ENCODE peak calls at places on chromosomes 4 and X, in five cellular contexts. D is fibroblast of lung, X is tibial artery, W is vagina, I is sigmoid colon. S is an unnamed sample.

GRCh38 chrX:37815366-37815765 is 32.0 kb downstream of the DYNLT3 start:
- DNase-seq in D (no peak), X (no peak), W (no peak), I (no peak), S (no peak)

GRCh38 chr4:86508436-86508835 is 85.7 kb upstream of the PTPN13 start:
- DNase-seq in D (peak; percentile 74), X (no peak), W (no peak), I (no peak), S (no peak)

GRCh38 chr4:113476800-113477199 is 284.7 kb downstream of the CAMK2D start:
- DNase-seq in D (peak; percentile 32), X (no peak), W (no peak), I (no peak), S (no peak)

GRCh38 chr4:150510176-150510875 is 71.6 kb upstream of the MAB21L2 start:
- DNase-seq in D (peak; percentile 85), X (no peak), W (no peak), I (no peak), S (no peak)

GRCh38 chr4:26152051-26152450 is 168.8 kb upstream of the RBPJ start:
- DNase-seq in D (no peak), X (no peak), W (no peak), I (no peak), S (no peak)

GRCh38 chr4:27176400-27176799 is 315.8 kb downstream of the STIM2 start:
- DNase-seq in D (peak; percentile 12), X (no peak), W (no peak), I (no peak), S (no peak)

GRCh38 chrX:78886550-78886949 is 58.6 kb upstream of the P2RY10 start:
- DNase-seq in D (no peak), X (no peak), W (no peak), I (no peak), S (no peak)

GRCh38 chr4:108804648-108805273 is 41.9 kb upstream of the ETNPPL start:
- DNase-seq in D (no peak), X (no peak), W (no peak), I (no peak), S (no peak)

GRCh38 chr4:23815351-23815750 is 74.5 kb downstream of the PPARGC1A start:
- DNase-seq in D (peak; percentile 57), X (no peak), W (no peak), I (no peak), S (no peak)

GRCh38 chr4:2937146-2937857 is 25.9 kb downstream of the NOP14 start:
- DNase-seq in D (no peak), X (peak; percentile 56), W (no peak), I (peak; percentile 66), S (peak; percentile 21)

GRCh38 chr4:142840516-142841123 is 5.5 kb downstream of the INPP4B start:
- DNase-seq in D (peak; percentile 79), X (no peak), W (no peak), I (no peak), S (no peak)
- TF ChIP-seq CTCF in D (peak; percentile 68), X (peak; percentile 48), W (peak; percentile 46), I (peak; percentile 43), S (peak; percentile 56)

DNA sequence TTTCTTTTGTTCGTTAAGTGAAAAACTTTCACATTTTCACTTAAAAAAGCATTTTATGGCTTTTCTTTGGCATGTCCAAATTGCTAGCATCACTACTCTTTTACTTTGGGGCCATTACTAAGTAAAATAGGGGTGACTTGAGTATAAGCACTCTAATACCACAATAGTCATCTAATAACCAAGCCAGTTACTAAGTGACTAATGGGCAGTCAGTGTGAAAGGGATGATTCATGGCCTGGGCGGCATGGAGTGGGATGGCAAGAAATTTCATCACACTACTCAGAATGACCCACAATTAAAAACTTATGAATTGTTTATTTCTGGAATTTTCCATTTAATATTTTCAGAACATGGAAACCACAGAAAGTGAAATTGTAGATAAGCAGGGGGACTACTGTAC is 60.9 kb downstream of the BMP15 start:
- DNase-seq in D (peak; percentile 0), X (no peak), W (no peak), I (no peak), S (no peak)
- H3K4me1 ChIP-seq in D (no peaks in the 10 kb centered on the region), X (no peaks in the 10 kb centered on the region), W (no peaks in the 10 kb centered on the region), I (no peaks in the 10 kb centered on the region), S (no peaks in the 10 kb centered on the region)

DNA sequence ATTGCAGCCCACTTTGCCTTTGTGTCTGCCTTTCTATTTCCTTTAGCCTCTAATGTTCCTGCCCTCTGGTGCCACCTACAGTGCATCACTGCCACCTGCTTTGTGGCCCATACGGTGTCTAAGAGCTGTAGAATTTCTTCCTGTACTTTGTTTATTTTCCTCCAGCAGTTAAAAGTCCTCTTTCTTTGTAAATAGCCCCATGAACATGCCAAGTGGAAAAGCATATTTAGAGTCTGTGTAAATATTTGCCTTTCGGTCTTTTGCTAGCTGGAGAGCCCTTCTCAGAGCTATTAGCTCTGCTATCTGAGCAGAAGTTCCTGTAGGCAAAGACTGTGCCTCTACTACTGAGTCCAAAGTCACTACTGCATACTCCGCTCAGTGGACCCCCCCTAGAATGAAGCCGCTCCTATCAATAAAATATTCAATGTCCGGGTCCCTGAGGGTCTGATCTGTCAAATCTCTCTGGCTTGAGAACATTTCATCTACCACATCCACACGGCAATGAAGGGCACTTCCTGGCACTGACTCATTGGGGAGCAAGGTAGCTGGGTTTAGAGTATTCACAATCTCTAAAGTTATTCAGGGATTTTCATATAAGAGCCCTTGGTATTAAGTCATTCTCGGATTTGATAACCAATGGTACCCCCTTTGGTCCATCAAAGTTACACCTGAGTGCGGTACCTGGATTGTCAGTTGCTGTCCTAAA is 36.3 kb downstream of the SULT1E1 start:
- DNase-seq in D (peak; percentile 61), X (no peak), W (no peak), I (no peak), S (no peak)
- TF ChIP-seq CTCF in D (peak; percentile 65), X (no peak), W (no peak), I (no peak), S (no peak)

DNA sequence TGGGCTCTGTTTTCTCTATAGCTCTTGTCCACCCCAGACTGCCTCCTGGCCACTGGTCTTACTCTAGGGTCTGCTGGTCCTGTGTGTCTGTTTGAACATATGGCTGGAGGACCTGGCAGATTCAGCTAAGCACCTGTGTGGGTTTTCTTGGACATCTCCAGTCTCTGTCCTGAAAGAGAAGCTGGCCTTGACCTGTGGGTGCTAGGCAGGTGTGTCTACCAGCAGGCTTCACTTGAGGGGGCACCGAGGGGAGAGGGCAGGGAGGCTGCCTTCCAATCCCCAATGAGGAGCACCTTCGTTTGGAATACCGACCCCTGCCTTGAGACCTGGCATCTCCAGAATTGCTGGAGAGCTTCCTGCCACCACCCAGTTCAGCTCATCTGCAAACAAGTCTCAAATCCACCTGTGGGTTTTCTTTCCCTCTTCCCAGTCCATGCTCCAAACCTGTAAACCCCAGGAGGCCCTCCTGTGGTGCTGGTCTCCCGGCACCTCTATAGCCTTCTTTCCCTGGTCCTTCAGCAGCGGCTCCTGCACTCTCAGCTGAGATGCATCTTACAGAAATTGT is 45.2 kb downstream of the HTRA3 start:
- DNase-seq in D (no peak), X (no peak), W (peak; percentile 92), I (peak; percentile 35), S (peak; percentile 11)
- H3K4me1 ChIP-seq in D (peaks cover 16% of the 10 kb centered on the region), X (peaks cover 3% of the 10 kb centered on the region), W (peaks cover 22% of the 10 kb centered on the region), I (peaks cover 29% of the 10 kb centered on the region), S (peaks cover 4% of the 10 kb centered on the region)

GRCh38 chrX:10254746-10255145 is 98.0 kb downstream of the CLCN4 start:
- DNase-seq in D (no peak), X (no peak), W (no peak), I (no peak), S (no peak)
- TF ChIP-seq CTCF in D (no peak), X (no peak), W (no peak), I (no peak), S (no peak)

GRCh38 chr4:153520871-153521329 is 54.7 kb downstream of the TMEM131L start:
- DNase-seq in D (no peak), X (no peak), W (no peak), I (no peak), S (no peak)
- H3K4me1 ChIP-seq in D (no peaks in the 10 kb centered on the region), X (peaks cover 33% of the 10 kb centered on the region), W (peaks cover 17% of the 10 kb centered on the region), I (peaks cover 35% of the 10 kb centered on the region), S (no peaks in the 10 kb centered on the region)